ENCODE peak calls at places on chromosomes 11 and 22, in ten cellular contexts. One of them, this sample, is unnamed.
A peak's percentile ranks its signal among the peaks of the same experiment; 100 is the strongest.

GRCh38 chr22:37182101-37182948 is 5.7 kb downstream of the C1QTNF6 start:
- DNase-seq in AG09319: no peak
- DNase-seq in B cell: no peak
- DNase-seq in cardiac muscle cell: no peak
- DNase-seq in Calu3: no peak
- DNase-seq in kidney: peak; percentile 61
- DNase-seq in IMR-90: no peak
- DNase-seq in fibroblast of pulmonary artery: no peak
- DNase-seq in adrenal gland: no peak
- DNase-seq in lower lobe of right lung: peak; percentile 42
- DNase-seq in this sample: no peak

GRCh38 chr22:23509571-23510302 is 70.4 kb downstream of the IGLL1 start:
- DNase-seq in adrenal gland: no peak
- DNase-seq in Calu3: no peak
- DNase-seq in fibroblast of pulmonary artery: peak; percentile 87
- DNase-seq in cardiac muscle cell: peak; percentile 93
- DNase-seq in kidney: peak; percentile 21
- DNase-seq in lower lobe of right lung: no peak
- DNase-seq in IMR-90: peak; percentile 10
- DNase-seq in B cell: no peak
- DNase-seq in AG09319: no peak
- DNase-seq in this sample: no peak

GRCh38 chr22:37499006-37499707 is 13.0 kb upstream of the MFNG start:
- DNase-seq in lower lobe of right lung: no peak
- DNase-seq in Calu3: no peak
- DNase-seq in AG09319: no peak
- DNase-seq in IMR-90: no peak
- DNase-seq in B cell: no peak
- DNase-seq in adrenal gland: no peak
- DNase-seq in cardiac muscle cell: no peak
- DNase-seq in kidney: no peak
- DNase-seq in fibroblast of pulmonary artery: no peak
- DNase-seq in this sample: no peak

GRCh38 chr22:47299211-47299878 is 536.9 kb downstream of the TBC1D22A start:
- DNase-seq in cardiac muscle cell: no peak
- DNase-seq in kidney: no peak
- DNase-seq in lower lobe of right lung: no peak
- DNase-seq in AG09319: no peak
- DNase-seq in Calu3: no peak
- DNase-seq in fibroblast of pulmonary artery: no peak
- DNase-seq in B cell: no peak
- DNase-seq in IMR-90: no peak
- DNase-seq in adrenal gland: no peak
- DNase-seq in this sample: no peak

GRCh38 chr11:28526406-28526751 is 418.2 kb downstream of the METTL15 start:
- DNase-seq in cardiac muscle cell: peak; percentile 11
- DNase-seq in AG09319: no peak
- DNase-seq in fibroblast of pulmonary artery: peak; percentile 13
- DNase-seq in Calu3: no peak
- DNase-seq in kidney: no peak
- DNase-seq in B cell: no peak
- DNase-seq in adrenal gland: no peak
- DNase-seq in lower lobe of right lung: no peak
- DNase-seq in IMR-90: peak; percentile 25
- DNase-seq in this sample: no peak

GRCh38 chr22:33600113-33600512 is 320.2 kb downstream of the LARGE1 start:
- DNase-seq in cardiac muscle cell: no peak
- DNase-seq in Calu3: no peak
- DNase-seq in IMR-90: no peak
- DNase-seq in adrenal gland: no peak
- DNase-seq in lower lobe of right lung: no peak
- DNase-seq in B cell: no peak
- DNase-seq in fibroblast of pulmonary artery: no peak
- DNase-seq in AG09319: no peak
- DNase-seq in kidney: no peak
- DNase-seq in this sample: no peak

GRCh38 chr11:99171330-99171729 is 150.6 kb downstream of the CNTN5 start:
- DNase-seq in B cell: no peak
- DNase-seq in kidney: no peak
- DNase-seq in lower lobe of right lung: no peak
- DNase-seq in fibroblast of pulmonary artery: no peak
- DNase-seq in adrenal gland: no peak
- DNase-seq in Calu3: no peak
- DNase-seq in AG09319: no peak
- DNase-seq in cardiac muscle cell: no peak
- DNase-seq in IMR-90: no peak
- DNase-seq in this sample: no peak

GRCh38 chr22:33073989-33074391 is 15.8 kb upstream of the SYN3 start:
- DNase-seq in fibroblast of pulmonary artery: peak; percentile 33
- DNase-seq in kidney: no peak
- DNase-seq in adrenal gland: no peak
- DNase-seq in B cell: no peak
- DNase-seq in Calu3: no peak
- DNase-seq in AG09319: no peak
- DNase-seq in cardiac muscle cell: no peak
- DNase-seq in IMR-90: no peak
- DNase-seq in lower lobe of right lung: no peak
- DNase-seq in this sample: no peak

GRCh38 chr22:40853961-40854360 is 2.5 kb downstream of the ST13 start:
- DNase-seq in kidney: no peak
- DNase-seq in AG09319: no peak
- DNase-seq in IMR-90: no peak
- DNase-seq in cardiac muscle cell: no peak
- DNase-seq in fibroblast of pulmonary artery: peak; percentile 4
- DNase-seq in B cell: no peak
- DNase-seq in adrenal gland: no peak
- DNase-seq in lower lobe of right lung: no peak
- DNase-seq in Calu3: no peak
- DNase-seq in this sample: no peak

GRCh38 chr11:8265681-8266241 is 2.1 kb upstream of the LMO1 start:
- DNase-seq in AG09319: no peak
- DNase-seq in IMR-90: no peak
- DNase-seq in Calu3: peak; percentile 12
- DNase-seq in lower lobe of right lung: peak; percentile 18
- DNase-seq in fibroblast of pulmonary artery: no peak
- DNase-seq in B cell: no peak
- DNase-seq in adrenal gland: no peak
- DNase-seq in kidney: peak; percentile 46
- DNase-seq in cardiac muscle cell: peak; percentile 14
- DNase-seq in this sample: no peak

GRCh38 chr11:8263109-8263768 is 439 bp downstream of the LMO1 start:
- DNase-seq in fibroblast of pulmonary artery: no peak
- DNase-seq in B cell: no peak
- DNase-seq in IMR-90: no peak
- DNase-seq in lower lobe of right lung: no peak
- DNase-seq in kidney: peak; percentile 71
- DNase-seq in Calu3: no peak
- DNase-seq in adrenal gland: no peak
- DNase-seq in AG09319: no peak
- DNase-seq in cardiac muscle cell: no peak
- DNase-seq in this sample: peak; percentile 24

GRCh38 chr11:8261921-8262551 is 1.6 kb downstream of the LMO1 start:
- DNase-seq in kidney: peak; percentile 46
- DNase-seq in IMR-90: no peak
- DNase-seq in adrenal gland: no peak
- DNase-seq in cardiac muscle cell: no peak
- DNase-seq in AG09319: no peak
- DNase-seq in B cell: no peak
- DNase-seq in Calu3: no peak
- DNase-seq in lower lobe of right lung: peak; percentile 28
- DNase-seq in fibroblast of pulmonary artery: no peak
- DNase-seq in this sample: no peak

GRCh38 chr11:8262552-8263108 is 1.0 kb downstream of the LMO1 start:
- DNase-seq in Calu3: peak; percentile 24
- DNase-seq in B cell: peak; percentile 64
- DNase-seq in kidney: peak; percentile 79
- DNase-seq in fibroblast of pulmonary artery: peak; percentile 38
- DNase-seq in adrenal gland: peak; percentile 47
- DNase-seq in AG09319: peak; percentile 22
- DNase-seq in IMR-90: peak; percentile 55
- DNase-seq in lower lobe of right lung: peak; percentile 49
- DNase-seq in cardiac muscle cell: peak; percentile 66
- DNase-seq in this sample: peak; percentile 37

DNA sequence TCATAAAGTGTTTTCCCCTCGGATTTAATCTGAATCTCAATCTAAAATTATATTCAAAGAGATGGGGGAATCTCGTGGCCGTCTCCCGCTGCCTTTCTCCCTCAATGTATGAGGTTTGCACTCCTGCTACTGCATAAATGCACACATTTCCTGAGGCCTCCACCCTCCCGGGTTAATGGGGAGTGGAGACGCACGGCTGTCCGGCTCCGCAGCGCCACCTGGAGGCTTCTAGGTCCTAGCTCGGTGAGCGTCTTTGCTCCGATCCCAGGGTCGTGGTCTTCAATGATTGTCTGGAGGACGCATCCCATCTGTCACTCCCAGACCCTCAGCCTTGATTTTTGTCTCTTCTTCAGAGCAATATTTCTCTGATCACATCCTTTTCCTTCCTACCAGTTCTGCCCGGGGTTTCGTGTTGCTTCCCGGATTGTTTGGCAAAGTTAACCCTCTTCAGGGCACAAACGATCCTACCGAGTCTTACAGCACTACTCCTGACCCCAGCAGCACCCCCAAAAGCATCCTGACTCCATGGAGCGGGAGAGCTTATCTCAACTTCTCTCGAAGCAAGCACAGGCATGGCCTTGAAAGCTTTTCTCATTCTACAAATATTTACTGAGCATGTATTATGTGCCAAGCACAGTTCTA is at the start of gene LMO1:
- DNase-seq in B cell: peak; percentile 86
- DNase-seq in fibroblast of pulmonary artery: peak; percentile 71
- DNase-seq in adrenal gland: peak; percentile 83
- DNase-seq in lower lobe of right lung: peak; percentile 84
- DNase-seq in kidney: peak; percentile 90
- DNase-seq in AG09319: peak; percentile 11
- DNase-seq in Calu3: peak; percentile 83
- DNase-seq in IMR-90: peak; percentile 62
- DNase-seq in cardiac muscle cell: peak; percentile 80
- DNase-seq in this sample: peak; percentile 79
- TF ChIP-seq CTCF in B cell: peak; percentile 85
- TF ChIP-seq CTCF in fibroblast of pulmonary artery: peak; percentile 91
- TF ChIP-seq CTCF in adrenal gland: peak; percentile 74
- TF ChIP-seq CTCF in lower lobe of right lung: peak; percentile 82
- TF ChIP-seq CTCF in kidney: peak; percentile 69
- TF ChIP-seq CTCF in AG09319: peak; percentile 91
- TF ChIP-seq CTCF in Calu3: peak; percentile 82
- TF ChIP-seq CTCF in IMR-90: peak; percentile 77
- TF ChIP-seq CTCF in cardiac muscle cell: peak; percentile 95
- TF ChIP-seq CTCF in this sample: peak; percentile 84

GRCh38 chr22:26672060-26672471 is 14.7 kb downstream of the MIAT start:
- DNase-seq in Calu3: no peak
- DNase-seq in fibroblast of pulmonary artery: no peak
- DNase-seq in adrenal gland: no peak
- DNase-seq in AG09319: no peak
- DNase-seq in lower lobe of right lung: no peak
- DNase-seq in kidney: no peak
- DNase-seq in cardiac muscle cell: no peak
- DNase-seq in IMR-90: no peak
- DNase-seq in B cell: no peak
- DNase-seq in this sample: no peak

GRCh38 chr22:26671317-26672059 is 14.1 kb downstream of the MIAT start:
- DNase-seq in lower lobe of right lung: peak; percentile 59
- DNase-seq in adrenal gland: peak; percentile 48
- DNase-seq in Calu3: peak; percentile 27
- DNase-seq in AG09319: no peak
- DNase-seq in IMR-90: no peak
- DNase-seq in B cell: peak; percentile 83
- DNase-seq in cardiac muscle cell: no peak
- DNase-seq in kidney: no peak
- DNase-seq in fibroblast of pulmonary artery: no peak
- DNase-seq in this sample: no peak

GRCh38 chr22:26673485-26673884 is 16.1 kb downstream of the MIAT start:
- DNase-seq in IMR-90: no peak
- DNase-seq in Calu3: no peak
- DNase-seq in fibroblast of pulmonary artery: peak; percentile 27
- DNase-seq in B cell: no peak
- DNase-seq in lower lobe of right lung: no peak
- DNase-seq in cardiac muscle cell: no peak
- DNase-seq in kidney: no peak
- DNase-seq in AG09319: no peak
- DNase-seq in adrenal gland: no peak
- DNase-seq in this sample: no peak

GRCh38 chr22:26674211-26675190 is 17.1 kb downstream of the MIAT start:
- DNase-seq in Calu3: no peak
- DNase-seq in kidney: no peak
- DNase-seq in cardiac muscle cell: no peak
- DNase-seq in B cell: peak; percentile 32
- DNase-seq in fibroblast of pulmonary artery: no peak
- DNase-seq in adrenal gland: no peak
- DNase-seq in AG09319: no peak
- DNase-seq in IMR-90: no peak
- DNase-seq in lower lobe of right lung: no peak
- DNase-seq in this sample: no peak

GRCh38 chr22:26672590-26673468 is 15.4 kb downstream of the MIAT start:
- DNase-seq in cardiac muscle cell: peak; percentile 96
- DNase-seq in Calu3: peak; percentile 84
- DNase-seq in AG09319: peak; percentile 91
- DNase-seq in fibroblast of pulmonary artery: peak; percentile 95
- DNase-seq in adrenal gland: peak; percentile 90
- DNase-seq in B cell: peak; percentile 91
- DNase-seq in lower lobe of right lung: peak; percentile 92
- DNase-seq in IMR-90: peak; percentile 94
- DNase-seq in kidney: peak; percentile 97
- DNase-seq in this sample: peak; percentile 58
- TF ChIP-seq CTCF in cardiac muscle cell: peak; percentile 69
- TF ChIP-seq CTCF in Calu3: no peak
- TF ChIP-seq CTCF in AG09319: peak; percentile 68
- TF ChIP-seq CTCF in fibroblast of pulmonary artery: peak; percentile 43
- TF ChIP-seq CTCF in adrenal gland: peak; percentile 57
- TF ChIP-seq CTCF in B cell: peak; percentile 14
- TF ChIP-seq CTCF in lower lobe of right lung: peak; percentile 42
- TF ChIP-seq CTCF in IMR-90: peak; percentile 62
- TF ChIP-seq CTCF in kidney: peak; percentile 40
- TF ChIP-seq CTCF in this sample: peak; percentile 53

DNA sequence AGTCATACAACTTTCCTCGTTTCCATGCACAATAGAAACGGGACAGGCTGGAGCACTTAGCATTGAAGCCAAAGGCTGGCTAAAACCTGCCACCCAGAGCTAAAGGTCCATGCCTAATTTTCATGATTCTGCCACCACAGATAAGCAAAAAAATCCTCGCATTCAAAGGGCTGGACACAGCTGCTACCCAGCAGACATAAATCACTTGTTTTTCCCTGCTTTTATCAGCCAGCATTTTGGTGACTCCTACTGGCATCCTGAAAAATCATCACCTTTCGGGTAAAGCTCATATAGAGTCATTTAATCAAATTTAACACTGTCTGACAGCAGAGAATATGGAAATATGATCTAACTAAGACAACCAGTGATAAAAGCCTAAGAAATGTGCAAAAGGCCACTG is 37.9 kb downstream of the ALG9 start:
- DNase-seq in B cell: no peak
- DNase-seq in adrenal gland: no peak
- DNase-seq in AG09319: no peak
- DNase-seq in Calu3: no peak
- DNase-seq in IMR-90: no peak
- DNase-seq in lower lobe of right lung: no peak
- DNase-seq in cardiac muscle cell: peak; percentile 7
- DNase-seq in kidney: no peak
- DNase-seq in fibroblast of pulmonary artery: peak; percentile 17
- DNase-seq in this sample: no peak
- TF ChIP-seq CTCF in B cell: no peak
- TF ChIP-seq CTCF in adrenal gland: peak; percentile 42
- TF ChIP-seq CTCF in AG09319: peak; percentile 22
- TF ChIP-seq CTCF in Calu3: no peak
- TF ChIP-seq CTCF in IMR-90: no peak
- TF ChIP-seq CTCF in lower lobe of right lung: no peak
- TF ChIP-seq CTCF in cardiac muscle cell: no peak
- TF ChIP-seq CTCF in kidney: no peak
- TF ChIP-seq CTCF in fibroblast of pulmonary artery: no peak
- TF ChIP-seq CTCF in this sample: no peak

GRCh38 chr11:12102588-12103410 is 7.6 kb upstream of the MICAL2 start:
- DNase-seq in adrenal gland: no peak
- DNase-seq in lower lobe of right lung: no peak
- DNase-seq in AG09319: no peak
- DNase-seq in kidney: no peak
- DNase-seq in IMR-90: no peak
- DNase-seq in Calu3: no peak
- DNase-seq in cardiac muscle cell: no peak
- DNase-seq in fibroblast of pulmonary artery: no peak
- DNase-seq in B cell: no peak
- DNase-seq in this sample: no peak
- TF ChIP-seq CTCF in adrenal gland: no peak
- TF ChIP-seq CTCF in lower lobe of right lung: no peak
- TF ChIP-seq CTCF in AG09319: no peak
- TF ChIP-seq CTCF in kidney: no peak
- TF ChIP-seq CTCF in IMR-90: peak; percentile 21
- TF ChIP-seq CTCF in Calu3: no peak
- TF ChIP-seq CTCF in cardiac muscle cell: no peak
- TF ChIP-seq CTCF in fibroblast of pulmonary artery: peak; percentile 9
- TF ChIP-seq CTCF in B cell: no peak
- TF ChIP-seq CTCF in this sample: no peak

This sample was measured in progenitor cell of endocrine pancreas.